ENCODE peak calls at places on chromosome 7, in five cellular contexts. L is mesothelial cell of epicardium, U is left ventricle myocardium superior, B is SJCRH30, R is AG20443. H is an unnamed sample.

GRCh38 chr7:66467887-66468286 is 160.8 kb upstream of the KCTD7 start:
- DNase-seq in L (no peak), U (no peak), B (no peak), R (no peak), H (no peak)

GRCh38 chr7:127256326-127256725 is 3.6 kb upstream of the GRM8 start:
- DNase-seq in L (no peak), U (no peak), B (no peak), R (no peak), H (no peak)

GRCh38 chr7:137898839-137899681 is 52.3 kb upstream of the DGKI start:
- DNase-seq in L (peak; percentile 88), U (peak; percentile 90), B (peak; percentile 82), R (peak; percentile 87), H (peak; percentile 82)

GRCh38 chr7:102914585-102914984 is 1.8 kb downstream of the LRRC17 start:
- DNase-seq in L (no peak), U (peak; percentile 72), B (peak; percentile 70), R (no peak), H (no peak)

GRCh38 chr7:149714081-149714909 is 59.1 kb downstream of the ZNF467 start:
- DNase-seq in L (peak; percentile 89), U (peak; percentile 96), B (peak; percentile 95), R (peak; percentile 98), H (peak; percentile 93)

GRCh38 chr7:81233208-81233940 is 314.5 kb upstream of the SEMA3C start:
- DNase-seq in L (no peak), U (no peak), B (peak; percentile 55), R (peak; percentile 34), H (no peak)

GRCh38 chr7:141128931-141129330 is 55.1 kb downstream of the TMEM178B start:
- DNase-seq in L (no peak), U (no peak), B (no peak), R (no peak), H (no peak)

GRCh38 chr7:70695804-70696104 is 436.2 kb upstream of the GALNT17 start:
- DNase-seq in L (no peak), U (no peak), B (peak; percentile 60), R (peak; percentile 33), H (no peak)

GRCh38 chr7:26348987-26349809 is 57.5 kb downstream of the SNX10 start:
- DNase-seq in L (no peak), U (no peak), B (no peak), R (no peak), H (no peak)

GRCh38 chr7:78020131-78020873 is 221.7 kb downstream of the PHTF2 start:
- DNase-seq in L (peak; percentile 45), U (no peak), B (peak; percentile 86), R (peak; percentile 82), H (no peak)

GRCh38 chr7:7803597-7804229 is 85.3 kb upstream of the RPA3 start:
- DNase-seq in L (no peak), U (no peak), B (no peak), R (no peak), H (no peak)

GRCh38 chr7:30162622-30163124 is 27.9 kb downstream of the MTURN start:
- DNase-seq in L (no peak), U (no peak), B (peak; percentile 84), R (peak; percentile 74), H (no peak)

GRCh38 chr7:90312745-90313144 is 8.4 kb downstream of the FAM237B start:
- DNase-seq in L (no peak), U (no peak), B (no peak), R (no peak), H (no peak)

GRCh38 chr7:35398518-35398917 is 144.6 kb upstream of the TBX20 start:
- DNase-seq in L (no peak), U (no peak), B (no peak), R (no peak), H (no peak)

GRCh38 chr7:127107601-127108007 is 145.1 kb downstream of the GRM8 start:
- DNase-seq in L (peak; percentile 73), U (no peak), B (peak; percentile 87), R (peak; percentile 32), H (no peak)

GRCh38 chr7:12212051-12212485 is 974 bp downstream of the TMEM106B start:
- DNase-seq in L (no peak), U (no peak), B (peak; percentile 48), R (no peak), H (no peak)

GRCh38 chr7:40507166-40507565 is 372.4 kb downstream of the SUGCT start:
- DNase-seq in L (no peak), U (no peak), B (peak; percentile 50), R (no peak), H (no peak)

GRCh38 chr7:82442492-82443043 is 1.0 kb downstream of the CACNA2D1 start:
- DNase-seq in L (peak; percentile 42), U (peak; percentile 38), B (peak; percentile 68), R (no peak), H (no peak)

GRCh38 chr7:112898432-112899290 is 108.5 kb upstream of the TMEM168 start:
- DNase-seq in L (no peak), U (no peak), B (peak; percentile 84), R (peak; percentile 43), H (no peak)

GRCh38 chr7:40598915-40599314 is 464.1 kb downstream of the SUGCT start:
- DNase-seq in L (no peak), U (no peak), B (peak; percentile 19), R (no peak), H (no peak)

GRCh38 chr7:31487071-31487470 is 26.8 kb upstream of the ITPRID1 start:
- DNase-seq in L (no peak), U (no peak), B (no peak), R (no peak), H (no peak)

GRCh38 chr7:147639037-147639436 is 951.5 kb upstream of the C7orf33 start:
- DNase-seq in L (no peak), U (no peak), B (no peak), R (no peak), H (no peak)

GRCh38 chr7:3888096-3888495 is 587.0 kb downstream of the SDK1 start:
- DNase-seq in L (no peak), U (no peak), B (no peak), R (no peak), H (no peak)

GRCh38 chr7:31603076-31603475 is 83.9 kb upstream of the PPP1R17 start:
- DNase-seq in L (no peak), U (no peak), B (peak; percentile 4), R (peak; percentile 21), H (no peak)

GRCh38 chr7:91609525-91609924 is 271.0 kb downstream of the MTERF1 start:
- DNase-seq in L (no peak), U (no peak), B (no peak), R (no peak), H (no peak)

GRCh38 chr7:125529237-125529636 is 599.6 kb upstream of the POT1 start:
- DNase-seq in L (no peak), U (no peak), B (no peak), R (no peak), H (no peak)

GRCh38 chr7:37984775-37985390 is 64.4 kb downstream of the EPDR1 start:
- DNase-seq in L (no peak), U (no peak), B (no peak), R (no peak), H (no peak)

GRCh38 chr7:16278167-16278787 is 143.1 kb downstream of the CRPPA start:
- DNase-seq in L (no peak), U (no peak), B (no peak), R (no peak), H (no peak)

GRCh38 chr7:74707216-74707615 is 49.7 kb downstream of the GTF2I start:
- DNase-seq in L (no peak), U (no peak), B (no peak), R (no peak), H (no peak)

H was measured in lower lobe of right lung.